ENCODE peak calls at places on chromosome 22, in ten cellular contexts. P is 8988T; M is ELR; N is putamen; J is fibroblast of lung; V is activated CD4-positive, alpha-beta T cell treated with anti-CD3 and anti-CD28 coated beads for 36 hours; B is astrocyte of the spinal cord; O is cardiac muscle cell; F is T-helper 17 cell; Y is HCEC 1CT. Z is an unnamed sample.

GRCh38 chr22:41504397-41504796 is 35.5 kb downstream of the ACO2 start:
- DNase-seq in O (no peak), V (no peak), Y (no peak), N (no peak), B (no peak), F (no peak), P (no peak), J (no peak), M (no peak), Z (no peak)

GRCh38 chr22:38316340-38317236 is 645 bp downstream of the CSNK1E start:
- DNase-seq in V (peak), M (peak), Y (peak), P (no peak), B (peak), J (peak), O (peak), F (peak), N (peak), Z (peak)

GRCh38 chr22:43435851-43436535 is 24.2 kb downstream of the MPPED1 start:
- DNase-seq in M (no peak), O (no peak), B (no peak), V (no peak), F (no peak), J (no peak), N (no peak), P (no peak), Y (no peak), Z (no peak)

GRCh38 chr22:30865656-30866055 is 102.9 kb downstream of the MORC2 start:
- DNase-seq in N (no peak), F (no peak), P (peak), O (no peak), V (no peak), M (no peak), Y (no peak), B (no peak), J (no peak), Z (no peak)

GRCh38 chr22:47105085-47105484 is 342.6 kb downstream of the TBC1D22A start:
- DNase-seq in J (no peak), P (no peak), O (no peak), Y (no peak), B (no peak), M (no peak), F (no peak), V (no peak), N (no peak), Z (no peak)

GRCh38 chr22:31626427-31627150 is 35.4 kb downstream of the PISD start:
- DNase-seq in J (no peak), M (no peak), O (no peak), N (no peak), Y (no peak), F (no peak), P (no peak), V (no peak), B (no peak), Z (no peak)

GRCh38 chr22:42179616-42180015 is 49.0 kb upstream of the CYP2D6 start:
- DNase-seq in B (peak), V (no peak), M (peak), Y (peak), O (no peak), F (no peak), J (peak), P (no peak), N (no peak), Z (no peak)

GRCh38 chr22:37196539-37197450 is 8.7 kb upstream of the C1QTNF6 start:
- DNase-seq in J (peak), N (no peak), V (no peak), F (no peak), B (peak), P (no peak), O (peak), M (peak), Y (peak), Z (no peak)

GRCh38 chr22:50414476-50415248 is 60.2 kb downstream of the SBF1 start:
- DNase-seq in N (no peak), J (no peak), P (no peak), V (no peak), M (no peak), Y (no peak), O (no peak), F (no peak), B (no peak), Z (no peak)

GRCh38 chr22:47267531-47268282 is 505.3 kb downstream of the TBC1D22A start:
- DNase-seq in N (no peak), J (no peak), P (no peak), M (no peak), F (no peak), O (no peak), V (no peak), B (no peak), Y (no peak), Z (no peak)

GRCh38 chr22:31748490-31748889 is 1.4 kb downstream of the PRR14L start:
- DNase-seq in O (no peak), Y (no peak), F (no peak), M (peak), P (no peak), B (no peak), N (no peak), V (no peak), J (peak), Z (peak)